ENCODE peak calls at places on chromosomes 6 and 20, in six cellular contexts. One of them, this sample, is unnamed.

GRCh38 chr6:74114428-74114827 is 418.4 kb downstream of the CD109 start:
- DNase-seq in lung: no peak
- DNase-seq in activated naive CD8-positive, alpha-beta T cell treated with anti-CD3 and anti-CD28 coated beads for 36 hours: no peak
- DNase-seq in fibroblast of mammary gland: no peak
- DNase-seq in MCF 10A: no peak
- DNase-seq in activated T-helper 1 cell treated with anti-CD3 and anti-CD28 coated beads, Interleukin-12 subunit alpha, Interleukin-12 subunit beta, Interleukin-2, Interleukin-4 antibody, amounts not matched to agents 30 ng/mL and 10 ng/mL and 1 ng/mL, durations not matched to agents 14 hours and 24 hours and 36 hours: no peak
- DNase-seq in this sample: no peak

GRCh38 chr20:35004749-35005462 is 49.2 kb downstream of the MYH7B start:
- DNase-seq in activated T-helper 1 cell treated with anti-CD3 and anti-CD28 coated beads, Interleukin-12 subunit alpha, Interleukin-12 subunit beta, Interleukin-2, Interleukin-4 antibody, amounts not matched to agents 30 ng/mL and 10 ng/mL and 1 ng/mL, durations not matched to agents 14 hours and 24 hours and 36 hours: no peak
- DNase-seq in fibroblast of mammary gland: no peak
- DNase-seq in lung: no peak
- DNase-seq in activated naive CD8-positive, alpha-beta T cell treated with anti-CD3 and anti-CD28 coated beads for 36 hours: no peak
- DNase-seq in MCF 10A: no peak
- DNase-seq in this sample: no peak

GRCh38 chr20:38168791-38169589 is 3.9 kb upstream of the TGM2 start:
- DNase-seq in fibroblast of mammary gland: no peak
- DNase-seq in lung: no peak
- DNase-seq in MCF 10A: peak; percentile 55
- DNase-seq in activated T-helper 1 cell treated with anti-CD3 and anti-CD28 coated beads, Interleukin-12 subunit alpha, Interleukin-12 subunit beta, Interleukin-2, Interleukin-4 antibody, amounts not matched to agents 30 ng/mL and 10 ng/mL and 1 ng/mL, durations not matched to agents 14 hours and 24 hours and 36 hours: no peak
- DNase-seq in activated naive CD8-positive, alpha-beta T cell treated with anti-CD3 and anti-CD28 coated beads for 36 hours: no peak
- DNase-seq in this sample: no peak

GRCh38 chr6:124679392-124679791 is 282.8 kb upstream of the RNF217 start:
- DNase-seq in MCF 10A: peak; percentile 92
- DNase-seq in activated naive CD8-positive, alpha-beta T cell treated with anti-CD3 and anti-CD28 coated beads for 36 hours: no peak
- DNase-seq in fibroblast of mammary gland: peak; percentile 89
- DNase-seq in lung: no peak
- DNase-seq in activated T-helper 1 cell treated with anti-CD3 and anti-CD28 coated beads, Interleukin-12 subunit alpha, Interleukin-12 subunit beta, Interleukin-2, Interleukin-4 antibody, amounts not matched to agents 30 ng/mL and 10 ng/mL and 1 ng/mL, durations not matched to agents 14 hours and 24 hours and 36 hours: no peak
- DNase-seq in this sample: no peak

GRCh38 chr20:61916318-61916891 is 149.3 kb downstream of the TAF4 start:
- DNase-seq in activated T-helper 1 cell treated with anti-CD3 and anti-CD28 coated beads, Interleukin-12 subunit alpha, Interleukin-12 subunit beta, Interleukin-2, Interleukin-4 antibody, amounts not matched to agents 30 ng/mL and 10 ng/mL and 1 ng/mL, durations not matched to agents 14 hours and 24 hours and 36 hours: no peak
- DNase-seq in fibroblast of mammary gland: no peak
- DNase-seq in lung: no peak
- DNase-seq in MCF 10A: no peak
- DNase-seq in activated naive CD8-positive, alpha-beta T cell treated with anti-CD3 and anti-CD28 coated beads for 36 hours: no peak
- DNase-seq in this sample: no peak

GRCh38 chr20:57397004-57397692 is 6.0 kb downstream of the RBM38 start:
- DNase-seq in fibroblast of mammary gland: no peak
- DNase-seq in activated T-helper 1 cell treated with anti-CD3 and anti-CD28 coated beads, Interleukin-12 subunit alpha, Interleukin-12 subunit beta, Interleukin-2, Interleukin-4 antibody, amounts not matched to agents 30 ng/mL and 10 ng/mL and 1 ng/mL, durations not matched to agents 14 hours and 24 hours and 36 hours: no peak
- DNase-seq in MCF 10A: no peak
- DNase-seq in lung: no peak
- DNase-seq in activated naive CD8-positive, alpha-beta T cell treated with anti-CD3 and anti-CD28 coated beads for 36 hours: peak; percentile 42
- DNase-seq in this sample: no peak

GRCh38 chr6:109434456-109434855 is 6.0 kb downstream of the PPIL6 start:
- DNase-seq in lung: no peak
- DNase-seq in fibroblast of mammary gland: peak; percentile 62
- DNase-seq in MCF 10A: no peak
- DNase-seq in activated T-helper 1 cell treated with anti-CD3 and anti-CD28 coated beads, Interleukin-12 subunit alpha, Interleukin-12 subunit beta, Interleukin-2, Interleukin-4 antibody, amounts not matched to agents 30 ng/mL and 10 ng/mL and 1 ng/mL, durations not matched to agents 14 hours and 24 hours and 36 hours: no peak
- DNase-seq in activated naive CD8-positive, alpha-beta T cell treated with anti-CD3 and anti-CD28 coated beads for 36 hours: no peak
- DNase-seq in this sample: no peak

GRCh38 chr6:142887534-142887933 is 57.4 kb downstream of the HIVEP2 start:
- DNase-seq in MCF 10A: no peak
- DNase-seq in fibroblast of mammary gland: no peak
- DNase-seq in activated T-helper 1 cell treated with anti-CD3 and anti-CD28 coated beads, Interleukin-12 subunit alpha, Interleukin-12 subunit beta, Interleukin-2, Interleukin-4 antibody, amounts not matched to agents 30 ng/mL and 10 ng/mL and 1 ng/mL, durations not matched to agents 14 hours and 24 hours and 36 hours: no peak
- DNase-seq in lung: no peak
- DNase-seq in activated naive CD8-positive, alpha-beta T cell treated with anti-CD3 and anti-CD28 coated beads for 36 hours: no peak
- DNase-seq in this sample: no peak

GRCh38 chr6:136635615-136636014 is 85.4 kb upstream of the MAP7 start:
- DNase-seq in MCF 10A: no peak
- DNase-seq in activated T-helper 1 cell treated with anti-CD3 and anti-CD28 coated beads, Interleukin-12 subunit alpha, Interleukin-12 subunit beta, Interleukin-2, Interleukin-4 antibody, amounts not matched to agents 30 ng/mL and 10 ng/mL and 1 ng/mL, durations not matched to agents 14 hours and 24 hours and 36 hours: no peak
- DNase-seq in lung: no peak
- DNase-seq in activated naive CD8-positive, alpha-beta T cell treated with anti-CD3 and anti-CD28 coated beads for 36 hours: no peak
- DNase-seq in fibroblast of mammary gland: no peak
- DNase-seq in this sample: no peak

GRCh38 chr6:125273965-125274364 is 27.8 kb downstream of the HDDC2 start:
- DNase-seq in activated naive CD8-positive, alpha-beta T cell treated with anti-CD3 and anti-CD28 coated beads for 36 hours: no peak
- DNase-seq in MCF 10A: peak; percentile 99
- DNase-seq in lung: no peak
- DNase-seq in activated T-helper 1 cell treated with anti-CD3 and anti-CD28 coated beads, Interleukin-12 subunit alpha, Interleukin-12 subunit beta, Interleukin-2, Interleukin-4 antibody, amounts not matched to agents 30 ng/mL and 10 ng/mL and 1 ng/mL, durations not matched to agents 14 hours and 24 hours and 36 hours: no peak
- DNase-seq in fibroblast of mammary gland: peak; percentile 64
- DNase-seq in this sample: peak; percentile 89

GRCh38 chr20:47482705-47483104 is 19.0 kb upstream of the NCOA3 start:
- DNase-seq in lung: no peak
- DNase-seq in MCF 10A: no peak
- DNase-seq in activated T-helper 1 cell treated with anti-CD3 and anti-CD28 coated beads, Interleukin-12 subunit alpha, Interleukin-12 subunit beta, Interleukin-2, Interleukin-4 antibody, amounts not matched to agents 30 ng/mL and 10 ng/mL and 1 ng/mL, durations not matched to agents 14 hours and 24 hours and 36 hours: no peak
- DNase-seq in fibroblast of mammary gland: no peak
- DNase-seq in activated naive CD8-positive, alpha-beta T cell treated with anti-CD3 and anti-CD28 coated beads for 36 hours: no peak
- DNase-seq in this sample: no peak

GRCh38 chr6:26427093-26427809 is 13.1 kb upstream of the BTN3A3 start:
- DNase-seq in activated T-helper 1 cell treated with anti-CD3 and anti-CD28 coated beads, Interleukin-12 subunit alpha, Interleukin-12 subunit beta, Interleukin-2, Interleukin-4 antibody, amounts not matched to agents 30 ng/mL and 10 ng/mL and 1 ng/mL, durations not matched to agents 14 hours and 24 hours and 36 hours: no peak
- DNase-seq in fibroblast of mammary gland: no peak
- DNase-seq in MCF 10A: no peak
- DNase-seq in activated naive CD8-positive, alpha-beta T cell treated with anti-CD3 and anti-CD28 coated beads for 36 hours: no peak
- DNase-seq in lung: no peak
- DNase-seq in this sample: no peak

GRCh38 chr20:61589055-61589385 is 337.0 kb downstream of the CDH4 start:
- DNase-seq in MCF 10A: peak; percentile 20
- DNase-seq in activated T-helper 1 cell treated with anti-CD3 and anti-CD28 coated beads, Interleukin-12 subunit alpha, Interleukin-12 subunit beta, Interleukin-2, Interleukin-4 antibody, amounts not matched to agents 30 ng/mL and 10 ng/mL and 1 ng/mL, durations not matched to agents 14 hours and 24 hours and 36 hours: no peak
- DNase-seq in fibroblast of mammary gland: peak; percentile 84
- DNase-seq in lung: no peak
- DNase-seq in activated naive CD8-positive, alpha-beta T cell treated with anti-CD3 and anti-CD28 coated beads for 36 hours: no peak
- DNase-seq in this sample: no peak

GRCh38 chr6:142822882-142823578 is 121.9 kb downstream of the HIVEP2 start:
- DNase-seq in activated naive CD8-positive, alpha-beta T cell treated with anti-CD3 and anti-CD28 coated beads for 36 hours: peak; percentile 35
- DNase-seq in fibroblast of mammary gland: no peak
- DNase-seq in activated T-helper 1 cell treated with anti-CD3 and anti-CD28 coated beads, Interleukin-12 subunit alpha, Interleukin-12 subunit beta, Interleukin-2, Interleukin-4 antibody, amounts not matched to agents 30 ng/mL and 10 ng/mL and 1 ng/mL, durations not matched to agents 14 hours and 24 hours and 36 hours: no peak
- DNase-seq in lung: no peak
- DNase-seq in MCF 10A: peak; percentile 49
- DNase-seq in this sample: no peak

GRCh38 chr6:44675449-44675848 is 287.9 kb downstream of the CDC5L start:
- DNase-seq in activated naive CD8-positive, alpha-beta T cell treated with anti-CD3 and anti-CD28 coated beads for 36 hours: no peak
- DNase-seq in activated T-helper 1 cell treated with anti-CD3 and anti-CD28 coated beads, Interleukin-12 subunit alpha, Interleukin-12 subunit beta, Interleukin-2, Interleukin-4 antibody, amounts not matched to agents 30 ng/mL and 10 ng/mL and 1 ng/mL, durations not matched to agents 14 hours and 24 hours and 36 hours: no peak
- DNase-seq in lung: no peak
- DNase-seq in MCF 10A: no peak
- DNase-seq in fibroblast of mammary gland: peak; percentile 63
- DNase-seq in this sample: no peak

GRCh38 chr6:118649918-118650499 is 1.4 kb downstream of the CEP85L start:
- DNase-seq in lung: no peak
- DNase-seq in activated naive CD8-positive, alpha-beta T cell treated with anti-CD3 and anti-CD28 coated beads for 36 hours: no peak
- DNase-seq in MCF 10A: peak; percentile 9
- DNase-seq in activated T-helper 1 cell treated with anti-CD3 and anti-CD28 coated beads, Interleukin-12 subunit alpha, Interleukin-12 subunit beta, Interleukin-2, Interleukin-4 antibody, amounts not matched to agents 30 ng/mL and 10 ng/mL and 1 ng/mL, durations not matched to agents 14 hours and 24 hours and 36 hours: no peak
- DNase-seq in fibroblast of mammary gland: no peak
- DNase-seq in this sample: no peak

GRCh38 chr6:37569999-37570776 is 70.5 kb upstream of the CCDC167 start:
- DNase-seq in fibroblast of mammary gland: no peak
- DNase-seq in lung: no peak
- DNase-seq in MCF 10A: no peak
- DNase-seq in activated naive CD8-positive, alpha-beta T cell treated with anti-CD3 and anti-CD28 coated beads for 36 hours: no peak
- DNase-seq in activated T-helper 1 cell treated with anti-CD3 and anti-CD28 coated beads, Interleukin-12 subunit alpha, Interleukin-12 subunit beta, Interleukin-2, Interleukin-4 antibody, amounts not matched to agents 30 ng/mL and 10 ng/mL and 1 ng/mL, durations not matched to agents 14 hours and 24 hours and 36 hours: no peak
- DNase-seq in this sample: no peak

GRCh38 chr6:70494833-70495232 is 71.9 kb upstream of the SDHAF4 start:
- DNase-seq in activated naive CD8-positive, alpha-beta T cell treated with anti-CD3 and anti-CD28 coated beads for 36 hours: no peak
- DNase-seq in MCF 10A: no peak
- DNase-seq in activated T-helper 1 cell treated with anti-CD3 and anti-CD28 coated beads, Interleukin-12 subunit alpha, Interleukin-12 subunit beta, Interleukin-2, Interleukin-4 antibody, amounts not matched to agents 30 ng/mL and 10 ng/mL and 1 ng/mL, durations not matched to agents 14 hours and 24 hours and 36 hours: no peak
- DNase-seq in fibroblast of mammary gland: no peak
- DNase-seq in lung: no peak
- DNase-seq in this sample: no peak

GRCh38 chr6:6003334-6004146 is 3.2 kb downstream of the NRN1 start:
- DNase-seq in activated naive CD8-positive, alpha-beta T cell treated with anti-CD3 and anti-CD28 coated beads for 36 hours: peak; percentile 36
- DNase-seq in fibroblast of mammary gland: peak; percentile 62
- DNase-seq in MCF 10A: no peak
- DNase-seq in lung: no peak
- DNase-seq in activated T-helper 1 cell treated with anti-CD3 and anti-CD28 coated beads, Interleukin-12 subunit alpha, Interleukin-12 subunit beta, Interleukin-2, Interleukin-4 antibody, amounts not matched to agents 30 ng/mL and 10 ng/mL and 1 ng/mL, durations not matched to agents 14 hours and 24 hours and 36 hours: no peak
- DNase-seq in this sample: no peak

GRCh38 chr6:131949909-131950766 is 1.0 kb downstream of the CCN2 start:
- DNase-seq in activated naive CD8-positive, alpha-beta T cell treated with anti-CD3 and anti-CD28 coated beads for 36 hours: peak; percentile 18
- DNase-seq in activated T-helper 1 cell treated with anti-CD3 and anti-CD28 coated beads, Interleukin-12 subunit alpha, Interleukin-12 subunit beta, Interleukin-2, Interleukin-4 antibody, amounts not matched to agents 30 ng/mL and 10 ng/mL and 1 ng/mL, durations not matched to agents 14 hours and 24 hours and 36 hours: no peak
- DNase-seq in fibroblast of mammary gland: peak; percentile 91
- DNase-seq in lung: peak; percentile 86
- DNase-seq in MCF 10A: peak; percentile 90
- DNase-seq in this sample: peak; percentile 83

GRCh38 chr20:3677733-3678132 is 4.1 kb downstream of the ADAM33 start:
- DNase-seq in activated T-helper 1 cell treated with anti-CD3 and anti-CD28 coated beads, Interleukin-12 subunit alpha, Interleukin-12 subunit beta, Interleukin-2, Interleukin-4 antibody, amounts not matched to agents 30 ng/mL and 10 ng/mL and 1 ng/mL, durations not matched to agents 14 hours and 24 hours and 36 hours: no peak
- DNase-seq in fibroblast of mammary gland: peak; percentile 46
- DNase-seq in lung: no peak
- DNase-seq in MCF 10A: no peak
- DNase-seq in activated naive CD8-positive, alpha-beta T cell treated with anti-CD3 and anti-CD28 coated beads for 36 hours: no peak
- DNase-seq in this sample: no peak

GRCh38 chr6:150143521-150144293 is 863 bp downstream of the PPP1R14C start:
- DNase-seq in activated naive CD8-positive, alpha-beta T cell treated with anti-CD3 and anti-CD28 coated beads for 36 hours: peak; percentile 1
- DNase-seq in fibroblast of mammary gland: no peak
- DNase-seq in lung: no peak
- DNase-seq in MCF 10A: peak; percentile 31
- DNase-seq in activated T-helper 1 cell treated with anti-CD3 and anti-CD28 coated beads, Interleukin-12 subunit alpha, Interleukin-12 subunit beta, Interleukin-2, Interleukin-4 antibody, amounts not matched to agents 30 ng/mL and 10 ng/mL and 1 ng/mL, durations not matched to agents 14 hours and 24 hours and 36 hours: no peak
- DNase-seq in this sample: no peak

GRCh38 chr6:47337519-47337918 is 27.8 kb upstream of the TNFRSF21 start:
- DNase-seq in activated T-helper 1 cell treated with anti-CD3 and anti-CD28 coated beads, Interleukin-12 subunit alpha, Interleukin-12 subunit beta, Interleukin-2, Interleukin-4 antibody, amounts not matched to agents 30 ng/mL and 10 ng/mL and 1 ng/mL, durations not matched to agents 14 hours and 24 hours and 36 hours: no peak
- DNase-seq in lung: no peak
- DNase-seq in activated naive CD8-positive, alpha-beta T cell treated with anti-CD3 and anti-CD28 coated beads for 36 hours: no peak
- DNase-seq in MCF 10A: no peak
- DNase-seq in fibroblast of mammary gland: no peak
- DNase-seq in this sample: no peak

GRCh38 chr6:104579464-104579863 is 280.3 kb downstream of the HACE1 start:
- DNase-seq in lung: no peak
- DNase-seq in MCF 10A: peak; percentile 48
- DNase-seq in activated T-helper 1 cell treated with anti-CD3 and anti-CD28 coated beads, Interleukin-12 subunit alpha, Interleukin-12 subunit beta, Interleukin-2, Interleukin-4 antibody, amounts not matched to agents 30 ng/mL and 10 ng/mL and 1 ng/mL, durations not matched to agents 14 hours and 24 hours and 36 hours: no peak
- DNase-seq in fibroblast of mammary gland: no peak
- DNase-seq in activated naive CD8-positive, alpha-beta T cell treated with anti-CD3 and anti-CD28 coated beads for 36 hours: no peak
- DNase-seq in this sample: no peak

GRCh38 chr6:108616973-108617372 is 56.3 kb downstream of the FOXO3 start:
- DNase-seq in activated naive CD8-positive, alpha-beta T cell treated with anti-CD3 and anti-CD28 coated beads for 36 hours: no peak
- DNase-seq in MCF 10A: peak; percentile 28
- DNase-seq in fibroblast of mammary gland: peak; percentile 41
- DNase-seq in lung: no peak
- DNase-seq in activated T-helper 1 cell treated with anti-CD3 and anti-CD28 coated beads, Interleukin-12 subunit alpha, Interleukin-12 subunit beta, Interleukin-2, Interleukin-4 antibody, amounts not matched to agents 30 ng/mL and 10 ng/mL and 1 ng/mL, durations not matched to agents 14 hours and 24 hours and 36 hours: no peak
- DNase-seq in this sample: no peak

GRCh38 chr6:66264376-66264775 is 557.4 kb upstream of the EYS start:
- DNase-seq in MCF 10A: peak; percentile 8
- DNase-seq in activated T-helper 1 cell treated with anti-CD3 and anti-CD28 coated beads, Interleukin-12 subunit alpha, Interleukin-12 subunit beta, Interleukin-2, Interleukin-4 antibody, amounts not matched to agents 30 ng/mL and 10 ng/mL and 1 ng/mL, durations not matched to agents 14 hours and 24 hours and 36 hours: no peak
- DNase-seq in fibroblast of mammary gland: peak; percentile 3
- DNase-seq in activated naive CD8-positive, alpha-beta T cell treated with anti-CD3 and anti-CD28 coated beads for 36 hours: no peak
- DNase-seq in lung: no peak
- DNase-seq in this sample: no peak

GRCh38 chr20:43843096-43843964 is 71.3 kb upstream of the TOX2 start:
- DNase-seq in MCF 10A: peak; percentile 78
- DNase-seq in fibroblast of mammary gland: peak; percentile 98
- DNase-seq in lung: peak; percentile 11
- DNase-seq in activated T-helper 1 cell treated with anti-CD3 and anti-CD28 coated beads, Interleukin-12 subunit alpha, Interleukin-12 subunit beta, Interleukin-2, Interleukin-4 antibody, amounts not matched to agents 30 ng/mL and 10 ng/mL and 1 ng/mL, durations not matched to agents 14 hours and 24 hours and 36 hours: no peak
- DNase-seq in activated naive CD8-positive, alpha-beta T cell treated with anti-CD3 and anti-CD28 coated beads for 36 hours: no peak
- DNase-seq in this sample: no peak

GRCh38 chr20:48818481-48818987 is 9.3 kb downstream of the PREX1 start:
- DNase-seq in lung: no peak
- DNase-seq in fibroblast of mammary gland: no peak
- DNase-seq in activated T-helper 1 cell treated with anti-CD3 and anti-CD28 coated beads, Interleukin-12 subunit alpha, Interleukin-12 subunit beta, Interleukin-2, Interleukin-4 antibody, amounts not matched to agents 30 ng/mL and 10 ng/mL and 1 ng/mL, durations not matched to agents 14 hours and 24 hours and 36 hours: peak; percentile 16
- DNase-seq in activated naive CD8-positive, alpha-beta T cell treated with anti-CD3 and anti-CD28 coated beads for 36 hours: peak; percentile 47
- DNase-seq in MCF 10A: no peak
- DNase-seq in this sample: no peak

GRCh38 chr6:45624228-45624627 is 246.5 kb upstream of the SUPT3H start:
- DNase-seq in fibroblast of mammary gland: no peak
- DNase-seq in lung: no peak
- DNase-seq in activated T-helper 1 cell treated with anti-CD3 and anti-CD28 coated beads, Interleukin-12 subunit alpha, Interleukin-12 subunit beta, Interleukin-2, Interleukin-4 antibody, amounts not matched to agents 30 ng/mL and 10 ng/mL and 1 ng/mL, durations not matched to agents 14 hours and 24 hours and 36 hours: no peak
- DNase-seq in MCF 10A: no peak
- DNase-seq in activated naive CD8-positive, alpha-beta T cell treated with anti-CD3 and anti-CD28 coated beads for 36 hours: no peak
- DNase-seq in this sample: no peak

GRCh38 chr6:116497089-116497676 is 14.3 kb upstream of the CALHM5 start:
- DNase-seq in fibroblast of mammary gland: no peak
- DNase-seq in activated naive CD8-positive, alpha-beta T cell treated with anti-CD3 and anti-CD28 coated beads for 36 hours: no peak
- DNase-seq in activated T-helper 1 cell treated with anti-CD3 and anti-CD28 coated beads, Interleukin-12 subunit alpha, Interleukin-12 subunit beta, Interleukin-2, Interleukin-4 antibody, amounts not matched to agents 30 ng/mL and 10 ng/mL and 1 ng/mL, durations not matched to agents 14 hours and 24 hours and 36 hours: no peak
- DNase-seq in MCF 10A: no peak
- DNase-seq in lung: peak; percentile 39
- DNase-seq in this sample: no peak

GRCh38 chr20:50108571-50109235 is 4.2 kb downstream of the UBE2V1 start:
- DNase-seq in lung: no peak
- DNase-seq in activated naive CD8-positive, alpha-beta T cell treated with anti-CD3 and anti-CD28 coated beads for 36 hours: no peak
- DNase-seq in MCF 10A: peak; percentile 30
- DNase-seq in activated T-helper 1 cell treated with anti-CD3 and anti-CD28 coated beads, Interleukin-12 subunit alpha, Interleukin-12 subunit beta, Interleukin-2, Interleukin-4 antibody, amounts not matched to agents 30 ng/mL and 10 ng/mL and 1 ng/mL, durations not matched to agents 14 hours and 24 hours and 36 hours: no peak
- DNase-seq in fibroblast of mammary gland: no peak
- DNase-seq in this sample: no peak

GRCh38 chr20:24502184-24502583 is 32.8 kb downstream of the SYNDIG1 start:
- DNase-seq in lung: no peak
- DNase-seq in MCF 10A: no peak
- DNase-seq in fibroblast of mammary gland: peak; percentile 98
- DNase-seq in activated naive CD8-positive, alpha-beta T cell treated with anti-CD3 and anti-CD28 coated beads for 36 hours: no peak
- DNase-seq in activated T-helper 1 cell treated with anti-CD3 and anti-CD28 coated beads, Interleukin-12 subunit alpha, Interleukin-12 subunit beta, Interleukin-2, Interleukin-4 antibody, amounts not matched to agents 30 ng/mL and 10 ng/mL and 1 ng/mL, durations not matched to agents 14 hours and 24 hours and 36 hours: no peak
- DNase-seq in this sample: peak; percentile 65

This sample was measured in mucosa of gallbladder.